ENCODE peak calls at places on chromosomes 2 and 18, in eight cellular contexts. W is K562, L is spleen, O is SK-N-SH, H is upper lobe of left lung, A is transverse colon, J is stomach, E is esophagus muscularis mucosa. B is an unnamed sample.
A peak's percentile ranks its signal among the peaks of the same experiment; 100 is the strongest.

GRCh38 chr18:59878644-59879043 is 21.2 kb upstream of the PMAIP1 start:
- DNase-seq in W (no peak), L (no peak), O (no peak), H (no peak), A (no peak), J (no peak), E (no peak), B (no peak)

GRCh38 chr2:42102606-42103450 is 55.0 kb downstream of the PKDCC start:
- DNase-seq in W (no peak), L (peak; percentile 91), O (peak; percentile 52), H (peak; percentile 88), A (peak; percentile 61), J (peak; percentile 61), E (no peak), B (no peak)

GRCh38 chr2:165357758-165358157 is 111.7 kb upstream of the CSRNP3 start:
- DNase-seq in W (no peak), L (no peak), O (no peak), H (no peak), A (no peak), J (no peak), E (no peak), B (no peak)

GRCh38 chr18:3305354-3305762 is 43.4 kb downstream of the MYL12B start:
- DNase-seq in W (no peak), L (no peak), O (no peak), H (no peak), A (no peak), J (no peak), E (no peak), B (peak; percentile 69)

GRCh38 chr2:144354953-144355352 is 165.0 kb downstream of the ZEB2 start:
- DNase-seq in W (no peak), L (no peak), O (no peak), H (no peak), A (no peak), J (no peak), E (no peak), B (no peak)

GRCh38 chr2:68367918-68368656 is 3.0 kb downstream of the PLEK start:
- DNase-seq in W (no peak), L (no peak), O (no peak), H (no peak), A (no peak), J (no peak), E (no peak), B (no peak)

GRCh38 chr2:11355194-11356053 is 11.0 kb upstream of the ROCK2 start:
- DNase-seq in W (no peak), L (no peak), O (no peak), H (no peak), A (no peak), J (no peak), E (no peak), B (no peak)

GRCh38 chr2:232927793-232928563 is 57.9 kb downstream of the SNORC start:
- DNase-seq in W (peak; percentile 60), L (no peak), O (peak; percentile 84), H (peak; percentile 78), A (no peak), J (no peak), E (no peak), B (no peak)

GRCh38 chr18:74541703-74542555 is 7.6 kb downstream of the CNDP1 start:
- DNase-seq in W (no peak), L (peak; percentile 50), O (no peak), H (no peak), A (peak; percentile 48), J (peak; percentile 73), E (no peak), B (no peak)

GRCh38 chr18:48007955-48008701 is 77.7 kb upstream of the SMAD2 start:
- DNase-seq in W (peak; percentile 94), L (peak; percentile 88), O (peak; percentile 99), H (peak; percentile 94), A (peak; percentile 73), J (peak; percentile 78), E (no peak), B (no peak)

GRCh38 chr2:227416669-227417068 is 28.9 kb upstream of the SCYGR1 start:
- DNase-seq in W (no peak), L (no peak), O (no peak), H (no peak), A (no peak), J (no peak), E (no peak), B (no peak)
- H3K27ac ChIP-seq in W (no peak overlapping the region), L (peak overlapping the region; percentile 89), O (no peak overlapping the region), H (peak overlapping the region; percentile 81), A (peak overlapping the region; percentile 38), J (peak overlapping the region; percentile 74), E (peak overlapping the region; percentile 44), B (no peak overlapping the region)

GRCh38 chr2:23422089-23423061 is 37.4 kb downstream of the KLHL29 start:
- DNase-seq in W (no peak), L (no peak), O (peak; percentile 34), H (peak; percentile 47), A (no peak), J (no peak), E (no peak), B (no peak)
- TF ChIP-seq POLR2AphosphoS5 in W (no peak), L (no peak), O (no peak), H (no peak), A (no peak), J (no peak), E (no peak), B (no peak)

GRCh38 chr2:27211241-27211942 is 449 bp upstream of the ATRAID start:
- DNase-seq in W (peak; percentile 96), L (peak; percentile 82), O (peak; percentile 74), H (no peak), A (no peak), J (peak; percentile 79), E (no peak), B (no peak)
- H3K4me1 ChIP-seq in W (peaks cover 28% of the 10 kb centered on the region), L (peaks cover 16% of the 10 kb centered on the region), O (peaks cover 5% of the 10 kb centered on the region), H (peaks cover 13% of the 10 kb centered on the region), A (peaks cover 32% of the 10 kb centered on the region), J (peaks cover 34% of the 10 kb centered on the region), E (peaks cover 19% of the 10 kb centered on the region), B (peaks cover 8% of the 10 kb centered on the region)

DNA sequence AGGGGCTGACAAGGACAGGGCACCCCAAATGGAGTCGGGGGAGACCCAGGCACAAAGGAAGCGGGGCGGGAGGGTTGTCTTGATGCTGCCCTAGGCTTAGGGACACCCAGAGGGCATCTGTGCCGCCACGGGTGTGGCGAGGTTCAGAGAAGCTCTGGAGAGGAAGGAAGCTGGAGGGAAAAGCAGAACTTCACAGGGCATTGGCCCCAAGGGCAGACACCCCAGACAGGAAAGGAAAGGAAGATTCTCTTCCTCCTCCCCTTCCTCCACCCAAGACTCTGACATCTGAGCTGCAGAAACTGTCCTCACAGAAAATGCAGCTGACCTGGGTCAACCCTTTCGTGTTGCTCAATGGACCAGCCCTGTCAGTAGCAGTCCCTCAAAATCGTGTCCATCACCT is 25.6 kb downstream of the DNMT3A start:
- DNase-seq in W (no peak), L (peak; percentile 87), O (no peak), H (no peak), A (no peak), J (no peak), E (no peak), B (no peak)
- H3K27ac ChIP-seq in W (no peak overlapping the region), L (peak overlapping the region; percentile 84), O (no peak overlapping the region), H (peak overlapping the region; percentile 86), A (peak overlapping the region; percentile 57), J (peak overlapping the region; percentile 74), E (peak overlapping the region; percentile 68), B (no peak overlapping the region)

DNA sequence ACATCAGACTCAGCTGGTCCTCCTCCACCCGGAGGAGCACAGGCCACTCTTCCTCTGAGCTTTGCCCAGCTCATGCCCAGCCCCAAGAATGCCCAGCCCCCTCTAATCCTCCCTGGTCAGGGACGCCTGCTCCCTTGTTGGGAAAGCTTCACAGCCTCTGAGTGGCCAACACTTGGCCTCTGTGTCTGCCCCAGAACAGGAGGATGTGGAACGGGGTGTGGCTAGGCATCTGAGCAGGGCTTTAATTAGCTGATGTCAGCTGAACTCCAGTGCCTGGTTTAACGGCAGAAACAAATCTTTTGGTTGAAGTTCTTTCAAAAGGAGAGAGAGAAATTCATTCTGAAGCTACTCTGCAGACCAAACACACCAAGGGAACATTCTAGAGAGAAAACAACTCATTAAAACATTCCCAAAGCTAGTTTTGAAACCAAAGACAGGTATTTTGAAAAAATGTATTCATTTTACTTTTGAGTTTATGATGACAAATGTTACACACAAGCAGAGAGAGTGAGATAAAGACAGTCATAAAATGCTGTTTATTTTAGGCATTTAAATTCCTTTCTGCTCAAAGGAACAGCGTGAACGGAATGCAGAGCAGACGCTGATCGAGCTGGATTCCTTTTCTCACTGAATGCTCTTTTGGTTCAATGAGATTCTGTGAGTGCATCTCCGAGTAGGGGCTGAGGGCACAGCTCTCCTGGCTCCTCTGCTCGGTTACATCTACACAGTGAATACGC is 63.8 kb downstream of the RTP5 start:
- DNase-seq in W (no peak), L (no peak), O (no peak), H (no peak), A (peak; percentile 42), J (peak; percentile 21), E (no peak), B (no peak)
- TF ChIP-seq POLR2AphosphoS5 in W (no peak), L (no peak), O (no peak), H (no peak), A (peak; percentile 27), J (no peak), E (peak; percentile 26), B (no peak)

GRCh38 chr2:8494151-8494550 is 187.7 kb upstream of the ID2 start:
- DNase-seq in W (no peak), L (no peak), O (no peak), H (peak; percentile 41), A (no peak), J (no peak), E (no peak), B (no peak)
- H3K4me1 ChIP-seq in W (peaks cover 3% of the 10 kb centered on the region), L (no peaks in the 10 kb centered on the region), O (no peaks in the 10 kb centered on the region), H (peaks cover 14% of the 10 kb centered on the region), A (peaks cover 63% of the 10 kb centered on the region), J (peaks cover 81% of the 10 kb centered on the region), E (peaks cover 30% of the 10 kb centered on the region), B (no peaks in the 10 kb centered on the region)

DNA sequence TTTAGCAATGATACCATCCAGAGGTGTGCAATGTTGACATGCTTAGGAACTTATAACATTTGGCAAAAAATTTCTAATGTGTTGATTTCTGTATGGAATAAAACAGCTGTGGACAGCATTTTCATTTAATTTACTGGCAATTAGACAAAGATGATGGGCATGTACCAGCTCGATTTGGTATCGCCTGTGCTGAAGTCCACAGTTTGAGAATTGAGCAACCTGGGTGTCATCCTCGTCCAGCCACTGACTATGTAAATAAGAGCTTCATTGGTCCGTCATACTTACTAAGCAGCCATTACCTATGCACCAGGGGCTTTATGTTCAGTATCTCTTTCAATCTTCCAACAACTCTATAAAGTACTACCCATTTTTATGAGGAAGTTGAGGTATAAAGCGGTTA is 24.6 kb upstream of the ACAA2 start:
- DNase-seq in W (no peak), L (no peak), O (no peak), H (no peak), A (no peak), J (no peak), E (peak; percentile 26), B (no peak)
- H3K27ac ChIP-seq in W (no peak overlapping the region), L (no peak overlapping the region), O (no peak overlapping the region), H (no peak overlapping the region), A (no peak overlapping the region), J (no peak overlapping the region), E (no peak overlapping the region), B (no peak overlapping the region)

DNA sequence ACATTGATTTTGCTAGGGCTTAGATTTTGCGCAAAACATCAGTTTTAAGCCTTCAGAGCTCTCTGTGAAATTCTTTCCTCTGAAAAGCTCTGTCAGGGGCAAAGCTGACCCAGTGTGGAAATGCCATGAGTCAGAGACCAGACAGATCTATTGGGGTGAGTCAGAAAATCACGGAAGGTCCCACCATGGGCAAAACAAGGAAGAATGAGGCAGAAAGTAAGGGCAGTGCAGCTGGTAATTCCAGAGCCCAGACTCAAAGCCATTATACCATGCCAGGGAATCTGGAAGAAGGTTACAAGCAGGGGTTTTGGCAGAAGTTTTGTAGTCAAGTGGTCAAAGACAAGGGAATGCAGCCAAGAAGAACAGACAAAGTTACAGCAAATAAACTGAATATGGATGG is 256.6 kb upstream of the CTAGE1 start:
- DNase-seq in W (no peak), L (no peak), O (no peak), H (no peak), A (no peak), J (no peak), E (no peak), B (no peak)
- TF ChIP-seq POLR2AphosphoS5 in W (no peak), L (no peak), O (peak; percentile 44), H (no peak), A (no peak), J (no peak), E (no peak), B (no peak)